ENCODE peak calls at places on chromosomes 3 and 15, in eight cellular contexts. E is activated CD8-positive, alpha-beta memory T cell treated with anti-CD3 and anti-CD28 coated beads for 48 hours; N is AG08396; I is retina; C is fibroblast of the aortic adventitia; R is CD4-positive, alpha-beta T cell; L is H7; H is KG1. W is an unnamed sample.

GRCh38 chr15:77014137-77015081 is 19.5 kb downstream of the PSTPIP1 start:
- DNase-seq in E (no peak), I (no peak), L (peak), R (no peak), N (no peak), C (no peak), H (peak), W (no peak)

GRCh38 chr3:194203482-194204035 is 67.6 kb downstream of the HES1 start:
- DNase-seq in I (peak), C (no peak), N (no peak), H (no peak), E (no peak), R (peak), L (peak), W (no peak)

GRCh38 chr15:78075490-78076230 is 1.9 kb downstream of the TBC1D2B start:
- DNase-seq in C (peak), I (peak), H (no peak), R (no peak), N (peak), L (peak), E (no peak), W (no peak)

GRCh38 chr15:78072080-78072892 is 5.2 kb downstream of the TBC1D2B start:
- DNase-seq in H (no peak), C (peak), E (no peak), I (no peak), L (no peak), N (no peak), R (peak), W (no peak)

GRCh38 chr3:172300862-172301261 is 147.4 kb downstream of the GHSR start:
- DNase-seq in E (no peak), L (no peak), R (no peak), I (no peak), C (no peak), N (no peak), H (no peak), W (no peak)

GRCh38 chr3:55692958-55693558 is 206.0 kb upstream of the WNT5A start:
- DNase-seq in R (no peak), N (peak), C (peak), E (no peak), L (no peak), I (no peak), H (no peak), W (no peak)

GRCh38 chr3:184236636-184237035 is 7.3 kb downstream of the VWA5B2 start:
- DNase-seq in E (no peak), H (no peak), C (no peak), R (no peak), N (no peak), L (peak), I (no peak), W (no peak)

GRCh38 chr3:175150812-175151411 is 291.8 kb downstream of the NAALADL2 start:
- DNase-seq in H (no peak), C (no peak), L (no peak), R (no peak), I (no peak), E (no peak), N (no peak), W (no peak)

GRCh38 chr15:60074181-60074885 is 70.2 kb downstream of the FOXB1 start:
- DNase-seq in E (no peak), I (no peak), C (peak), H (no peak), N (no peak), L (no peak), R (no peak), W (no peak)

GRCh38 chr3:184663756-184664155 is 48.1 kb downstream of the MAGEF1 start:
- DNase-seq in N (no peak), R (no peak), H (no peak), L (peak), I (no peak), E (no peak), C (no peak), W (no peak)

GRCh38 chr15:34603095-34603494 is 19.6 kb upstream of the GOLGA8B start:
- DNase-seq in C (no peak), N (no peak), E (no peak), L (no peak), H (no peak), I (no peak), R (no peak), W (no peak)

GRCh38 chr15:71649894-71650293 is 160.5 kb upstream of the NR2E3 start:
- DNase-seq in L (no peak), I (no peak), N (no peak), C (no peak), R (no peak), H (no peak), E (no peak), W (no peak)

GRCh38 chr3:42708611-42709151 is 6.1 kb upstream of the HHATL start:
- DNase-seq in C (no peak), L (no peak), H (no peak), E (no peak), I (no peak), R (no peak), N (no peak), W (no peak)

GRCh38 chr3:48687220-48687678 is 1.5 kb upstream of the NCKIPSD start:
- DNase-seq in C (no peak), I (no peak), R (no peak), L (no peak), H (no peak), N (no peak), E (no peak), W (no peak)

GRCh38 chr15:28252831-28253230 is 69.1 kb downstream of the HERC2 start:
- DNase-seq in H (no peak), C (no peak), R (no peak), N (no peak), I (no peak), E (no peak), L (no peak), W (no peak)

GRCh38 chr3:191593486-191593885 is 132.5 kb downstream of the PYDC2 start:
- DNase-seq in E (no peak), R (no peak), I (no peak), N (no peak), H (no peak), C (no peak), L (no peak), W (no peak)

GRCh38 chr15:89885611-89886010 is 8.2 kb downstream of the AP3S2 start:
- DNase-seq in R (no peak), E (no peak), H (no peak), N (no peak), C (no peak), L (no peak), I (no peak), W (no peak)

GRCh38 chr3:150407818-150408231 is 273 bp upstream of the TSC22D2 start:
- DNase-seq in H (peak), L (peak), E (peak), I (no peak), N (no peak), R (peak), C (no peak), W (no peak)

GRCh38 chr15:43776718-43777292 is at the start of gene ELL3:
- DNase-seq in C (peak), L (peak), I (no peak), R (peak), N (peak), E (peak), H (no peak), W (peak)

GRCh38 chr3:133282239-133282638 is 117.6 kb upstream of the BFSP2 start:
- DNase-seq in E (no peak), I (no peak), L (no peak), H (no peak), C (no peak), R (no peak), N (peak), W (no peak)

GRCh38 chr3:36211656-36211999 is 168.7 kb upstream of the STAC start:
- DNase-seq in H (no peak), L (no peak), C (no peak), I (no peak), R (no peak), N (no peak), E (no peak), W (no peak)

GRCh38 chr3:55659023-55659355 is 171.9 kb upstream of the WNT5A start:
- DNase-seq in I (no peak), E (no peak), R (no peak), N (no peak), H (no peak), L (peak), C (no peak), W (no peak)

GRCh38 chr3:86990734-86991481 is at the start of gene VGLL3:
- DNase-seq in C (peak), I (peak), L (peak), N (peak), E (no peak), H (no peak), R (no peak), W (no peak)

GRCh38 chr3:48423241-48423882 is 6.5 kb downstream of the PLXNB1 start:
- DNase-seq in E (no peak), H (no peak), L (peak), R (no peak), I (no peak), C (no peak), N (no peak), W (no peak)

GRCh38 chr3:180362081-180362480 is 239.9 kb upstream of the TTC14 start:
- DNase-seq in N (no peak), H (no peak), E (no peak), L (no peak), R (no peak), I (no peak), C (peak), W (no peak)

GRCh38 chr3:41418961-41419691 is 219.8 kb downstream of the CTNNB1 start:
- DNase-seq in E (no peak), H (peak), N (peak), I (no peak), C (peak), L (no peak), R (no peak), W (no peak)

GRCh38 chr3:144045766-144046165 is 74.1 kb downstream of the DIPK2A start:
- DNase-seq in N (no peak), I (no peak), H (no peak), L (no peak), R (no peak), C (no peak), E (no peak), W (no peak)

GRCh38 chr15:45168751-45169551 is 18.8 kb downstream of the SHF start:
- DNase-seq in H (no peak), L (no peak), N (no peak), R (no peak), I (peak), E (no peak), C (no peak), W (no peak)